ENCODE peak calls at places on chromosomes 7 and 10, in seven cellular contexts. One of them, this sample, is unnamed.
A peak's percentile ranks its signal among the peaks of the same experiment; 100 is the strongest.

GRCh38 chr7:39172137-39172536 is 194.4 kb downstream of the POU6F2 start:
- DNase-seq in sigmoid colon: no peak
- DNase-seq in A549: no peak
- DNase-seq in stomach: no peak
- DNase-seq in ovary: no peak
- DNase-seq in suprapubic skin: no peak
- DNase-seq in HepG2: no peak
- DNase-seq in this sample: no peak

GRCh38 chr10:1035201-1035600 is 9.5 kb upstream of the IDI2 start:
- DNase-seq in sigmoid colon: no peak
- DNase-seq in stomach: no peak
- DNase-seq in A549: no peak
- DNase-seq in HepG2: no peak
- DNase-seq in ovary: no peak
- DNase-seq in suprapubic skin: no peak
- DNase-seq in this sample: no peak

GRCh38 chr7:43878867-43879266 is 9.6 kb upstream of the MRPS24 start:
- DNase-seq in suprapubic skin: no peak
- DNase-seq in A549: no peak
- DNase-seq in stomach: no peak
- DNase-seq in HepG2: no peak
- DNase-seq in ovary: no peak
- DNase-seq in sigmoid colon: no peak
- DNase-seq in this sample: no peak

GRCh38 chr7:109125001-109125400 is 555.3 kb downstream of the DNAJB9 start:
- DNase-seq in sigmoid colon: no peak
- DNase-seq in A549: no peak
- DNase-seq in ovary: no peak
- DNase-seq in stomach: no peak
- DNase-seq in HepG2: no peak
- DNase-seq in suprapubic skin: no peak
- DNase-seq in this sample: no peak

GRCh38 chr7:87934699-87935372 is 785 bp downstream of the ADAM22 start:
- DNase-seq in suprapubic skin: no peak
- DNase-seq in ovary: peak; percentile 31
- DNase-seq in stomach: no peak
- DNase-seq in A549: peak; percentile 9
- DNase-seq in HepG2: no peak
- DNase-seq in sigmoid colon: no peak
- DNase-seq in this sample: peak; percentile 11

GRCh38 chr10:56316603-56317002 is 44.5 kb downstream of the ZWINT start:
- DNase-seq in sigmoid colon: no peak
- DNase-seq in stomach: no peak
- DNase-seq in HepG2: no peak
- DNase-seq in ovary: no peak
- DNase-seq in A549: no peak
- DNase-seq in suprapubic skin: no peak
- DNase-seq in this sample: no peak

GRCh38 chr7:98917331-98917730 is 39.0 kb downstream of the TRRAP start:
- DNase-seq in HepG2: no peak
- DNase-seq in sigmoid colon: no peak
- DNase-seq in stomach: no peak
- DNase-seq in ovary: no peak
- DNase-seq in A549: no peak
- DNase-seq in suprapubic skin: no peak
- DNase-seq in this sample: no peak

GRCh38 chr10:23404461-23404980 is 34.4 kb upstream of the OTUD1 start:
- DNase-seq in suprapubic skin: no peak
- DNase-seq in A549: no peak
- DNase-seq in sigmoid colon: no peak
- DNase-seq in ovary: no peak
- DNase-seq in stomach: no peak
- DNase-seq in HepG2: no peak
- DNase-seq in this sample: no peak

GRCh38 chr10:17516376-17516775 is 62.0 kb upstream of the ST8SIA6 start:
- DNase-seq in stomach: no peak
- DNase-seq in HepG2: no peak
- DNase-seq in ovary: no peak
- DNase-seq in sigmoid colon: no peak
- DNase-seq in A549: no peak
- DNase-seq in suprapubic skin: no peak
- DNase-seq in this sample: no peak

GRCh38 chr7:80135306-80136104 is 874 bp downstream of the GNAI1 start:
- DNase-seq in sigmoid colon: no peak
- DNase-seq in ovary: peak; percentile 38
- DNase-seq in suprapubic skin: peak; percentile 69
- DNase-seq in A549: peak; percentile 25
- DNase-seq in HepG2: no peak
- DNase-seq in stomach: no peak
- DNase-seq in this sample: peak; percentile 14

GRCh38 chr10:6729967-6730366 is 149.9 kb upstream of the PRKCQ start:
- DNase-seq in stomach: no peak
- DNase-seq in A549: no peak
- DNase-seq in HepG2: no peak
- DNase-seq in suprapubic skin: no peak
- DNase-seq in ovary: no peak
- DNase-seq in sigmoid colon: no peak
- DNase-seq in this sample: no peak

GRCh38 chr10:23433710-23434109 is 5.2 kb upstream of the OTUD1 start:
- DNase-seq in sigmoid colon: no peak
- DNase-seq in suprapubic skin: no peak
- DNase-seq in HepG2: no peak
- DNase-seq in ovary: no peak
- DNase-seq in A549: no peak
- DNase-seq in stomach: no peak
- DNase-seq in this sample: no peak

GRCh38 chr7:55554055-55554454 is 18.2 kb downstream of the VOPP1 start:
- DNase-seq in sigmoid colon: no peak
- DNase-seq in stomach: no peak
- DNase-seq in suprapubic skin: no peak
- DNase-seq in A549: no peak
- DNase-seq in HepG2: no peak
- DNase-seq in ovary: no peak
- DNase-seq in this sample: no peak

GRCh38 chr10:33223326-33224014 is 111.0 kb downstream of the NRP1 start:
- DNase-seq in ovary: no peak
- DNase-seq in suprapubic skin: no peak
- DNase-seq in stomach: no peak
- DNase-seq in HepG2: no peak
- DNase-seq in sigmoid colon: no peak
- DNase-seq in A549: no peak
- DNase-seq in this sample: no peak
- H3K27ac ChIP-seq in ovary: no peak overlapping the region
- H3K27ac ChIP-seq in suprapubic skin: no peak overlapping the region
- H3K27ac ChIP-seq in stomach: peak overlapping the region; percentile 13
- H3K27ac ChIP-seq in HepG2: no peak overlapping the region
- H3K27ac ChIP-seq in sigmoid colon: no peak overlapping the region
- H3K27ac ChIP-seq in A549: peak overlapping the region; percentile 40
- H3K27ac ChIP-seq in this sample: no peak overlapping the region

GRCh38 chr7:44883961-44884360 is 1.4 kb downstream of the PURB start:
- DNase-seq in A549: no peak
- DNase-seq in suprapubic skin: no peak
- DNase-seq in HepG2: no peak
- DNase-seq in sigmoid colon: no peak
- DNase-seq in ovary: no peak
- DNase-seq in stomach: no peak
- DNase-seq in this sample: no peak

GRCh38 chr7:44881610-44882009 is 3.7 kb downstream of the PURB start:
- DNase-seq in ovary: no peak
- DNase-seq in suprapubic skin: no peak
- DNase-seq in HepG2: no peak
- DNase-seq in A549: no peak
- DNase-seq in sigmoid colon: no peak
- DNase-seq in stomach: no peak
- DNase-seq in this sample: no peak

GRCh38 chr7:44882899-44883298 is 2.4 kb downstream of the PURB start:
- DNase-seq in suprapubic skin: no peak
- DNase-seq in sigmoid colon: no peak
- DNase-seq in A549: no peak
- DNase-seq in HepG2: no peak
- DNase-seq in stomach: no peak
- DNase-seq in ovary: no peak
- DNase-seq in this sample: no peak

GRCh38 chr7:44881066-44881600 is 4.2 kb downstream of the PURB start:
- DNase-seq in sigmoid colon: no peak
- DNase-seq in HepG2: no peak
- DNase-seq in ovary: no peak
- DNase-seq in suprapubic skin: no peak
- DNase-seq in stomach: no peak
- DNase-seq in A549: no peak
- DNase-seq in this sample: no peak

GRCh38 chr7:44880317-44881018 is 4.9 kb downstream of the PURB start:
- DNase-seq in A549: no peak
- DNase-seq in sigmoid colon: no peak
- DNase-seq in suprapubic skin: no peak
- DNase-seq in ovary: no peak
- DNase-seq in stomach: no peak
- DNase-seq in HepG2: no peak
- DNase-seq in this sample: no peak
- H3K4me1 ChIP-seq in A549: peaks cover 43% of the 10 kb centered on the region
- H3K4me1 ChIP-seq in sigmoid colon: no peaks in the 10 kb centered on the region
- H3K4me1 ChIP-seq in suprapubic skin: peaks cover 54% of the 10 kb centered on the region
- H3K4me1 ChIP-seq in ovary: peaks cover 11% of the 10 kb centered on the region
- H3K4me1 ChIP-seq in stomach: peaks cover 61% of the 10 kb centered on the region
- H3K4me1 ChIP-seq in HepG2: peaks cover 52% of the 10 kb centered on the region
- H3K4me1 ChIP-seq in this sample: peaks cover 53% of the 10 kb centered on the region

DNA sequence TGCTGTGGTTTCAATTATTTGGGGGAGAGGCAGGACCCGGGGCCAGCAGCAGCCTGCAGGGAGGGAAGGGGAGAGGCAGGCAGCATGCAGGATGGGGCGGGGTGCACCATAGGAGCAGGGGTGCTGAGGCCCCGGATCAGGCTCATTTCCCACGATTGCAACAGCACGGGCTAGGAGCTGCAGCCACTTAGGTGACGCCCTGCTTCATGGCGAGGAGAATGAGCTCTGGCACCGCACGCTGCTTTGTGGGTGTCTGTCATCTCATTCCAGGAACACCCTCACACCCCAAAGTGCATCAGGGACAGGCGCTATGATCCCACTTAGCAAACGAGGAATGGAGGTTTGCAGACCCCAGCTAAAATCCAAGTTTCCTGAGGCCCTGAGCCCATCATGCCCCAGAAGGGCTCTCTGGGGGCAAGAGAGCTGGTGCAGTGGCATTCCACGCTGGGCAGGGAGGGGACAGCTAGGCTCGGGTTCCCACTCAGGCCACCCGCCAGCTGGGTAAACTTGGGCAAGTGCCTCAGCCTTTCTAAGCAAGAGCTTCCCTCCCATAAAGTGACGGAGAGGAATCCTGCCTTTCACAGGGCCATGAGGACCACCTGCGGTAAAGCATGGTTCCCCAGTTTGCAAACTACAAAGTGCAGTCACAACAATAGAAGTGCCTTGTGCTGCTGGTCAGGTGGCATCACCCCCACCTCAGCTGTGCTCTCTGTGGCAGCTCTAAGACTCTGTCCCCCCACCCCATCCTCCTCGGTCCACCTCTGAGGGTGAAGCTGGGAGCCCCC is 9.2 kb downstream of the KCNH2 start:
- DNase-seq in suprapubic skin: no peak
- DNase-seq in A549: no peak
- DNase-seq in HepG2: no peak
- DNase-seq in ovary: no peak
- DNase-seq in sigmoid colon: no peak
- DNase-seq in stomach: no peak
- DNase-seq in this sample: no peak
- TF ChIP-seq EP300 in suprapubic skin: no peak
- TF ChIP-seq EP300 in A549: no peak
- TF ChIP-seq EP300 in HepG2: no peak
- TF ChIP-seq EP300 in ovary: no peak
- TF ChIP-seq EP300 in sigmoid colon: no peak
- TF ChIP-seq EP300 in stomach: no peak
- TF ChIP-seq EP300 in this sample: no peak

GRCh38 chr7:139828880-139829653 is at the start of gene TBXAS1:
- DNase-seq in A549: peak; percentile 41
- DNase-seq in HepG2: no peak
- DNase-seq in suprapubic skin: no peak
- DNase-seq in stomach: peak; percentile 48
- DNase-seq in ovary: no peak
- DNase-seq in sigmoid colon: no peak
- DNase-seq in this sample: peak; percentile 57
- H3K27ac ChIP-seq in A549: peak within 1 kb of the TSS; percentile 77
- H3K27ac ChIP-seq in HepG2: no peak within 1 kb of the TSS
- H3K27ac ChIP-seq in suprapubic skin: peak within 1 kb of the TSS; percentile 20
- H3K27ac ChIP-seq in stomach: peak within 1 kb of the TSS; percentile 91
- H3K27ac ChIP-seq in ovary: no peak within 1 kb of the TSS
- H3K27ac ChIP-seq in sigmoid colon: peak within 1 kb of the TSS; percentile 35
- H3K27ac ChIP-seq in this sample: peak within 1 kb of the TSS; percentile 48

GRCh38 chr10:101063548-101064414 is 2.0 kb downstream of the KAZALD1 start:
- DNase-seq in suprapubic skin: no peak
- DNase-seq in HepG2: no peak
- DNase-seq in stomach: no peak
- DNase-seq in sigmoid colon: no peak
- DNase-seq in ovary: no peak
- DNase-seq in A549: no peak
- DNase-seq in this sample: no peak
- H3K4me1 ChIP-seq in suprapubic skin: peaks cover 66% of the 10 kb centered on the region
- H3K4me1 ChIP-seq in HepG2: peaks cover 46% of the 10 kb centered on the region
- H3K4me1 ChIP-seq in stomach: peaks cover 81% of the 10 kb centered on the region
- H3K4me1 ChIP-seq in sigmoid colon: no peaks in the 10 kb centered on the region
- H3K4me1 ChIP-seq in ovary: peaks cover 12% of the 10 kb centered on the region
- H3K4me1 ChIP-seq in A549: peaks cover 43% of the 10 kb centered on the region
- H3K4me1 ChIP-seq in this sample: peaks cover 58% of the 10 kb centered on the region

GRCh38 chr7:4703532-4703931 is 21.4 kb downstream of the FOXK1 start:
- DNase-seq in HepG2: no peak
- DNase-seq in A549: no peak
- DNase-seq in stomach: no peak
- DNase-seq in suprapubic skin: no peak
- DNase-seq in sigmoid colon: no peak
- DNase-seq in ovary: no peak
- DNase-seq in this sample: no peak

GRCh38 chr7:4709187-4709586 is 27.1 kb downstream of the FOXK1 start:
- DNase-seq in ovary: no peak
- DNase-seq in A549: no peak
- DNase-seq in stomach: no peak
- DNase-seq in sigmoid colon: no peak
- DNase-seq in HepG2: no peak
- DNase-seq in suprapubic skin: no peak
- DNase-seq in this sample: no peak

GRCh38 chr7:4706384-4707032 is 24.4 kb downstream of the FOXK1 start:
- DNase-seq in ovary: no peak
- DNase-seq in sigmoid colon: no peak
- DNase-seq in stomach: no peak
- DNase-seq in A549: no peak
- DNase-seq in suprapubic skin: no peak
- DNase-seq in HepG2: no peak
- DNase-seq in this sample: no peak

GRCh38 chr7:4707980-4708411 is 25.9 kb downstream of the FOXK1 start:
- DNase-seq in ovary: no peak
- DNase-seq in HepG2: no peak
- DNase-seq in suprapubic skin: no peak
- DNase-seq in stomach: no peak
- DNase-seq in A549: no peak
- DNase-seq in sigmoid colon: no peak
- DNase-seq in this sample: no peak

GRCh38 chr7:4707134-4707651 is 25.1 kb downstream of the FOXK1 start:
- DNase-seq in ovary: no peak
- DNase-seq in A549: no peak
- DNase-seq in stomach: no peak
- DNase-seq in sigmoid colon: no peak
- DNase-seq in HepG2: no peak
- DNase-seq in suprapubic skin: no peak
- DNase-seq in this sample: no peak
- TF ChIP-seq EP300 in ovary: no peak
- TF ChIP-seq EP300 in A549: no peak
- TF ChIP-seq EP300 in stomach: no peak
- TF ChIP-seq EP300 in sigmoid colon: no peak
- TF ChIP-seq EP300 in HepG2: no peak
- TF ChIP-seq EP300 in suprapubic skin: no peak
- TF ChIP-seq EP300 in this sample: no peak

This sample was measured in transverse colon.